ENCODE peak calls at places on chromosomes 11 and 22, in five cellular contexts. One of them, this sample, is unnamed.

GRCh38 chr11:60840711-60841430 is 1.0 kb upstream of the CCDC86 start:
- DNase-seq in stimulated activated CD4-positive, alpha-beta T cell treated with anti-CD3 and anti-CD28 coated beads, Interleukin-15, amount 100 ng/mL, for 1 hour: no peak
- DNase-seq in islet precursor cell: no peak
- DNase-seq in ovary: no peak
- DNase-seq in mesothelial cell of epicardium: no peak
- DNase-seq in this sample: no peak

GRCh38 chr11:14809466-14809865 is 82.6 kb downstream of the CYP2R1 start:
- DNase-seq in stimulated activated CD4-positive, alpha-beta T cell treated with anti-CD3 and anti-CD28 coated beads, Interleukin-15, amount 100 ng/mL, for 1 hour: no peak
- DNase-seq in islet precursor cell: no peak
- DNase-seq in ovary: no peak
- DNase-seq in mesothelial cell of epicardium: no peak
- DNase-seq in this sample: no peak

GRCh38 chr11:118533769-118534729 is 3.1 kb downstream of the TMEM25 start:
- DNase-seq in stimulated activated CD4-positive, alpha-beta T cell treated with anti-CD3 and anti-CD28 coated beads, Interleukin-15, amount 100 ng/mL, for 1 hour: no peak
- DNase-seq in islet precursor cell: no peak
- DNase-seq in ovary: no peak
- DNase-seq in mesothelial cell of epicardium: no peak
- DNase-seq in this sample: no peak

GRCh38 chr11:19323502-19323901 is 82.8 kb upstream of the E2F8 start:
- DNase-seq in stimulated activated CD4-positive, alpha-beta T cell treated with anti-CD3 and anti-CD28 coated beads, Interleukin-15, amount 100 ng/mL, for 1 hour: no peak
- DNase-seq in islet precursor cell: no peak
- DNase-seq in ovary: no peak
- DNase-seq in mesothelial cell of epicardium: no peak
- DNase-seq in this sample: no peak

GRCh38 chr11:12717851-12718291 is 43.6 kb downstream of the TEAD1 start:
- DNase-seq in stimulated activated CD4-positive, alpha-beta T cell treated with anti-CD3 and anti-CD28 coated beads, Interleukin-15, amount 100 ng/mL, for 1 hour: no peak
- DNase-seq in islet precursor cell: no peak
- DNase-seq in ovary: no peak
- DNase-seq in mesothelial cell of epicardium: no peak
- DNase-seq in this sample: no peak

GRCh38 chr11:64219354-64219684 is 6.7 kb downstream of the TRPT1 start:
- DNase-seq in stimulated activated CD4-positive, alpha-beta T cell treated with anti-CD3 and anti-CD28 coated beads, Interleukin-15, amount 100 ng/mL, for 1 hour: no peak
- DNase-seq in islet precursor cell: no peak
- DNase-seq in ovary: peak
- DNase-seq in mesothelial cell of epicardium: no peak
- DNase-seq in this sample: no peak

GRCh38 chr11:1542267-1542666 is 29.8 kb downstream of the DUSP8 start:
- DNase-seq in stimulated activated CD4-positive, alpha-beta T cell treated with anti-CD3 and anti-CD28 coated beads, Interleukin-15, amount 100 ng/mL, for 1 hour: no peak
- DNase-seq in islet precursor cell: no peak
- DNase-seq in ovary: no peak
- DNase-seq in mesothelial cell of epicardium: no peak
- DNase-seq in this sample: no peak

GRCh38 chr11:7418061-7418460 is 67.2 kb upstream of the OLFML1 start:
- DNase-seq in stimulated activated CD4-positive, alpha-beta T cell treated with anti-CD3 and anti-CD28 coated beads, Interleukin-15, amount 100 ng/mL, for 1 hour: no peak
- DNase-seq in islet precursor cell: peak
- DNase-seq in ovary: no peak
- DNase-seq in mesothelial cell of epicardium: no peak
- DNase-seq in this sample: no peak

GRCh38 chr11:57072640-57073039 is 83.9 kb downstream of the OR5AK2 start:
- DNase-seq in stimulated activated CD4-positive, alpha-beta T cell treated with anti-CD3 and anti-CD28 coated beads, Interleukin-15, amount 100 ng/mL, for 1 hour: no peak
- DNase-seq in islet precursor cell: no peak
- DNase-seq in ovary: no peak
- DNase-seq in mesothelial cell of epicardium: no peak
- DNase-seq in this sample: no peak

GRCh38 chr11:96863520-96863919 is 473.7 kb downstream of the JRKL start:
- DNase-seq in stimulated activated CD4-positive, alpha-beta T cell treated with anti-CD3 and anti-CD28 coated beads, Interleukin-15, amount 100 ng/mL, for 1 hour: no peak
- DNase-seq in islet precursor cell: no peak
- DNase-seq in ovary: no peak
- DNase-seq in mesothelial cell of epicardium: no peak
- DNase-seq in this sample: no peak

GRCh38 chr22:24265734-24266133 is 4.9 kb upstream of the SPECC1L start:
- DNase-seq in stimulated activated CD4-positive, alpha-beta T cell treated with anti-CD3 and anti-CD28 coated beads, Interleukin-15, amount 100 ng/mL, for 1 hour: no peak
- DNase-seq in islet precursor cell: peak
- DNase-seq in ovary: no peak
- DNase-seq in mesothelial cell of epicardium: no peak
- DNase-seq in this sample: peak

GRCh38 chr11:47715082-47715669 is at the start of gene AGBL2:
- DNase-seq in stimulated activated CD4-positive, alpha-beta T cell treated with anti-CD3 and anti-CD28 coated beads, Interleukin-15, amount 100 ng/mL, for 1 hour: peak
- DNase-seq in islet precursor cell: peak
- DNase-seq in ovary: peak
- DNase-seq in mesothelial cell of epicardium: peak
- DNase-seq in this sample: peak

GRCh38 chr22:23128269-23129108 is 13.3 kb downstream of the RSPH14 start:
- DNase-seq in stimulated activated CD4-positive, alpha-beta T cell treated with anti-CD3 and anti-CD28 coated beads, Interleukin-15, amount 100 ng/mL, for 1 hour: peak
- DNase-seq in islet precursor cell: peak
- DNase-seq in ovary: peak
- DNase-seq in mesothelial cell of epicardium: peak
- DNase-seq in this sample: peak

GRCh38 chr11:765025-765801 is 12.1 kb downstream of the GATD1 start:
- DNase-seq in stimulated activated CD4-positive, alpha-beta T cell treated with anti-CD3 and anti-CD28 coated beads, Interleukin-15, amount 100 ng/mL, for 1 hour: peak
- DNase-seq in islet precursor cell: peak
- DNase-seq in ovary: peak
- DNase-seq in mesothelial cell of epicardium: no peak
- DNase-seq in this sample: peak

GRCh38 chr11:9527481-9528140 is 45.9 kb upstream of the WEE1 start:
- DNase-seq in stimulated activated CD4-positive, alpha-beta T cell treated with anti-CD3 and anti-CD28 coated beads, Interleukin-15, amount 100 ng/mL, for 1 hour: no peak
- DNase-seq in islet precursor cell: no peak
- DNase-seq in ovary: no peak
- DNase-seq in mesothelial cell of epicardium: no peak
- DNase-seq in this sample: no peak

GRCh38 chr11:115291391-115291744 is 212.8 kb downstream of the CADM1 start:
- DNase-seq in stimulated activated CD4-positive, alpha-beta T cell treated with anti-CD3 and anti-CD28 coated beads, Interleukin-15, amount 100 ng/mL, for 1 hour: no peak
- DNase-seq in islet precursor cell: no peak
- DNase-seq in ovary: no peak
- DNase-seq in mesothelial cell of epicardium: no peak
- DNase-seq in this sample: no peak

GRCh38 chr11:112400615-112401014 is 140.0 kb upstream of the PLET1 start:
- DNase-seq in stimulated activated CD4-positive, alpha-beta T cell treated with anti-CD3 and anti-CD28 coated beads, Interleukin-15, amount 100 ng/mL, for 1 hour: no peak
- DNase-seq in islet precursor cell: no peak
- DNase-seq in ovary: no peak
- DNase-seq in mesothelial cell of epicardium: no peak
- DNase-seq in this sample: no peak

GRCh38 chr11:77371646-77372045 is 70.2 kb upstream of the GDPD4 start:
- DNase-seq in stimulated activated CD4-positive, alpha-beta T cell treated with anti-CD3 and anti-CD28 coated beads, Interleukin-15, amount 100 ng/mL, for 1 hour: no peak
- DNase-seq in islet precursor cell: no peak
- DNase-seq in ovary: no peak
- DNase-seq in mesothelial cell of epicardium: no peak
- DNase-seq in this sample: no peak

GRCh38 chr22:45997077-45997774 is 20.3 kb upstream of the WNT7B start:
- DNase-seq in stimulated activated CD4-positive, alpha-beta T cell treated with anti-CD3 and anti-CD28 coated beads, Interleukin-15, amount 100 ng/mL, for 1 hour: no peak
- DNase-seq in islet precursor cell: peak
- DNase-seq in ovary: peak
- DNase-seq in mesothelial cell of epicardium: no peak
- DNase-seq in this sample: no peak

GRCh38 chr22:24994070-24994763 is 41.7 kb downstream of the KIAA1671 start:
- DNase-seq in stimulated activated CD4-positive, alpha-beta T cell treated with anti-CD3 and anti-CD28 coated beads, Interleukin-15, amount 100 ng/mL, for 1 hour: no peak
- DNase-seq in islet precursor cell: peak
- DNase-seq in ovary: no peak
- DNase-seq in mesothelial cell of epicardium: no peak
- DNase-seq in this sample: peak

GRCh38 chr11:65438257-65439151 is 15.9 kb downstream of the NEAT1 start:
- DNase-seq in stimulated activated CD4-positive, alpha-beta T cell treated with anti-CD3 and anti-CD28 coated beads, Interleukin-15, amount 100 ng/mL, for 1 hour: no peak
- DNase-seq in islet precursor cell: no peak
- DNase-seq in ovary: no peak
- DNase-seq in mesothelial cell of epicardium: no peak
- DNase-seq in this sample: no peak

GRCh38 chr11:40290031-40290650 is 1169.3 kb downstream of the LRRC4C start:
- DNase-seq in stimulated activated CD4-positive, alpha-beta T cell treated with anti-CD3 and anti-CD28 coated beads, Interleukin-15, amount 100 ng/mL, for 1 hour: no peak
- DNase-seq in islet precursor cell: no peak
- DNase-seq in ovary: no peak
- DNase-seq in mesothelial cell of epicardium: no peak
- DNase-seq in this sample: no peak